ENCODE peak calls at places on chromosomes 1 and 21, in nine cellular contexts. A is tibial nerve, U is Peyer's patch, S is DND-41, Z is lower leg skin, I is transverse colon, V is AG04449, K is endodermal cell, M is heart right ventricle. L is an unnamed sample.

GRCh38 chr1:185646202-185646683 is 87.9 kb upstream of the HMCN1 start:
- DNase-seq in A (peak), U (peak), S (no peak), Z (no peak), I (peak), V (peak), K (peak), M (no peak), L (peak)

GRCh38 chr1:59707216-59707615 is 107.5 kb upstream of the HOOK1 start:
- DNase-seq in A (peak), U (no peak), S (no peak), Z (no peak), I (peak), V (peak), K (no peak), M (no peak), L (peak)

GRCh38 chr1:208044568-208045241 is 133.8 kb upstream of the CD34 start:
- DNase-seq in A (no peak), U (no peak), S (peak), Z (no peak), I (no peak), V (no peak), K (no peak), M (no peak), L (no peak)

GRCh38 chr1:168892945-168893344 is 163.9 kb upstream of the DPT start:
- DNase-seq in A (no peak), U (no peak), S (no peak), Z (no peak), I (no peak), V (no peak), K (no peak), M (no peak), L (no peak)

GRCh38 chr1:183096889-183097288 is 73.7 kb downstream of the LAMC1 start:
- DNase-seq in A (peak), U (peak), S (no peak), Z (no peak), I (peak), V (no peak), K (no peak), M (no peak), L (peak)

GRCh38 chr21:23963454-23963853 is 1643.8 kb downstream of the MRPL39 start:
- DNase-seq in A (no peak), U (no peak), S (no peak), Z (no peak), I (no peak), V (no peak), K (no peak), M (no peak), L (peak)

GRCh38 chr21:45747802-45748445 is 104.4 kb downstream of the PCBP3 start:
- DNase-seq in A (no peak), U (no peak), S (no peak), Z (peak), I (no peak), V (no peak), K (no peak), M (no peak), L (no peak)

GRCh38 chr1:59422921-59423575 is 126.2 kb downstream of the FGGY start:
- DNase-seq in A (peak), U (peak), S (no peak), Z (peak), I (peak), V (no peak), K (no peak), M (peak), L (no peak)

GRCh38 chr1:168338589-168339503 is 58.2 kb downstream of the TBX19 start:
- DNase-seq in A (no peak), U (no peak), S (no peak), Z (no peak), I (no peak), V (no peak), K (no peak), M (no peak), L (no peak)

GRCh38 chr1:2148691-2149090 is 45.9 kb downstream of the FAAP20 start:
- DNase-seq in A (no peak), U (peak), S (peak), Z (no peak), I (peak), V (no peak), K (no peak), M (no peak), L (no peak)

GRCh38 chr1:166975361-166976129 is at the start of gene ILDR2:
- DNase-seq in A (peak), U (peak), S (peak), Z (peak), I (peak), V (no peak), K (peak), M (peak), L (no peak)

GRCh38 chr1:89310505-89310904 is 37.8 kb upstream of the GBP5 start:
- DNase-seq in A (no peak), U (no peak), S (no peak), Z (no peak), I (no peak), V (peak), K (no peak), M (no peak), L (no peak)

GRCh38 chr1:171438441-171438840 is 46.9 kb upstream of the PRRC2C start:
- DNase-seq in A (peak), U (no peak), S (no peak), Z (peak), I (no peak), V (peak), K (no peak), M (peak), L (peak)

GRCh38 chr1:203628185-203628996 is 1.8 kb downstream of the ATP2B4 start:
- DNase-seq in A (peak), U (peak), S (peak), Z (peak), I (peak), V (no peak), K (peak), M (peak), L (no peak)

GRCh38 chr1:924619-925323 is 1.0 kb downstream of the SAMD11 start:
- DNase-seq in A (no peak), U (no peak), S (no peak), Z (no peak), I (peak), V (no peak), K (peak), M (peak), L (no peak)

GRCh38 chr1:42177551-42177981 is 13.0 kb upstream of the GUCA2A start:
- DNase-seq in A (no peak), U (no peak), S (no peak), Z (no peak), I (no peak), V (peak), K (peak), M (no peak), L (peak)

GRCh38 chr1:200934676-200935245 is 40.1 kb downstream of the INAVA start:
- DNase-seq in A (no peak), U (no peak), S (no peak), Z (peak), I (no peak), V (no peak), K (peak), M (no peak), L (no peak)

GRCh38 chr1:82446955-82447354 is 646.2 kb downstream of the ADGRL2 start:
- DNase-seq in A (no peak), U (no peak), S (no peak), Z (no peak), I (no peak), V (no peak), K (no peak), M (no peak), L (no peak)

GRCh38 chr1:103025858-103026409 is 82.4 kb downstream of the COL11A1 start:
- DNase-seq in A (no peak), U (no peak), S (no peak), Z (no peak), I (no peak), V (no peak), K (no peak), M (no peak), L (no peak)

GRCh38 chr1:33446590-33446989 is 15.7 kb upstream of the PHC2 start:
- DNase-seq in A (no peak), U (no peak), S (no peak), Z (no peak), I (no peak), V (no peak), K (no peak), M (no peak), L (no peak)

GRCh38 chr1:202076050-202076511 is 46.6 kb upstream of the GPR37L1 start:
- DNase-seq in A (no peak), U (peak), S (no peak), Z (no peak), I (peak), V (no peak), K (peak), M (peak), L (no peak)

GRCh38 chr1:47411441-47411840 is 4.6 kb upstream of the FOXE3 start:
- DNase-seq in A (no peak), U (no peak), S (no peak), Z (no peak), I (no peak), V (no peak), K (no peak), M (no peak), L (no peak)

DNA sequence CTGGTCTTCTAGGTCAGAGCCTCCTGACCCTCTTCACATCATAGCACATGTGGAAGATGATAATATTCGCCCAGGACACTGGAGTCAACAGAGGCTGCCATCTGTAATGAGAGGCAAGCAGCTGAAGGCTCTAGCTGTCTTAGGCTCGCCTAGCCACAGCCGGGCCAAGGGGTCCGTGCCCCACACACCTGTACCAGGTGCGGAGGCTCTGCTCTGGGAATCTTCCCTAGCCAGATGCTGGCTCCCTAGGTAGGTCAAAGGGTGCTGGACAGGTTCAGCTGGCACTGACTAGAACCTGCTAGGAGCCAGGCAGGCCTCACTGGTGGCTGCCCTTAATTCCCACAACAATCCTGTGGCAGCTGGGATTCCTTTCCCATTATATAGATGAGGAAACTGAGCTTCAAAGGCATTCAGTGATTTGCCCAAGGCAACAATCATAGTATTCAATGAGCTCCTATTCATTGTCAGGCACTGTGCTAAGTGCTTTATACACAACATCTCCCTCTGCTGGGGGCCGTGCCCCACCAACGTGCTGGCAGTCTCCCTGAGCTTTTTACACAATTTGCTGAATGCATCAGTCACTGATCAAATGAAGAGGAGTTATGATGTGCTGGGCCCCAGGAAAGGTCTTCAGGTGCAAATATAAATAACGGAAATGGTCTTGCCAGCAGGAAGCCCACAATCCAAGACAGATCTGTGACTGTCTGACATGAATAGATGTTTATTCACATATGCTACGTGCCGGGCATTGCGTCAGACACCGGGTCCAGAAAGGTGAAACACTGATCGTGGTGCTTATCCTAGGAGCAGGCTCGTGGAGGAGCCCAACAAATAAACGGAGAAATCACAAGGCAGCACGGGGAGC is 58.0 kb downstream of the DDX20 start:
- DNase-seq in A (no peak), U (no peak), S (peak), Z (peak), I (no peak), V (no peak), K (no peak), M (no peak), L (no peak)
- TF ChIP-seq CTCF in A (no peak), U (no peak), S (peak), Z (no peak), I (no peak), V (peak), K (peak), M (no peak), L (peak)

DNA sequence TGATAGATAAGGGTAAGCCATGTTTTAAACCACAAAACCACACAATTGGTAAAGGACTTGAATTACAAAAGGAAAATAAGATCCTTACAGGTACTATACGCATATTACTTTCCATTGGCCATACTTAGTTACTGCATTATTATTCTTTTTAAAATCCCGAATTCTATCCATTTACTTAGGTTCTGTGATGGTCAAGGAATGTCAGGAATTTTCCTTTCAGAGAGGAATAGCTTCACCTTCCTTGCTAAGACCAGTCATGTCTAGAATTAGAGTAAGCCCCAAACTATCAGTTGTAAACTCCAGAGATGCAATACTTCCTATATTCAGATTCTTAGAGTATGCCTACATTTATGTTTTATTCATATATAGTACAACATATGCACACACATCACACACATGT is 13.7 kb downstream of the EFCAB7 start:
- DNase-seq in A (no peak), U (no peak), S (no peak), Z (no peak), I (no peak), V (no peak), K (no peak), M (no peak), L (no peak)
- H3K4me3 ChIP-seq in A (no peak), U (no peak), S (no peak), Z (no peak), I (no peak), V (no peak), K (no peak), M (no peak), L (no peak)

GRCh38 chr1:53484705-53485477 is 25.7 kb downstream of the DMRTB1 start:
- DNase-seq in A (no peak), U (no peak), S (no peak), Z (no peak), I (no peak), V (no peak), K (no peak), M (no peak), L (no peak)
- TF ChIP-seq CTCF in A (no peak), U (no peak), S (no peak), Z (no peak), I (no peak), V (no peak), K (no peak), M (no peak), L (no peak)

DNA sequence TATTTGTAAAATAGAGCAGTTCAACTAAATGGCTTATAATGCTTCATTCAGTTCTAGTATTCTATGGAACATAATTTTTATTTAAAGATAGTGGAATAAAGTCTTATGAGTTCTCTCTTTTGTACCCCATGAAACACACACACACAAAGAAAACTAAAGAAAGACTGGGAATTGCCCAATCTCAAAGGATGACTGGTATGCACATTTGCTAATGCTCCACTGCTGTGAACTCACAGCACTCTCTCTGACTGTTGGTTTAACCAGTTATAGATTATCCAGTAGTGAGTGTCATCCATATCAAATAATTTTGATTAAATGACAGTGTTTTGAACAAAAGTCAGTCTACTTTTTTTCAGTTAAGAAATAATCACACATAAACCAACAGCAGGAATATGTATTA is 1082.4 kb upstream of the B3GALT2 start:
- DNase-seq in A (no peak), U (no peak), S (no peak), Z (no peak), I (no peak), V (peak), K (no peak), M (no peak), L (peak)
- H3K4me3 ChIP-seq in A (no peak), U (no peak), S (no peak), Z (no peak), I (no peak), V (no peak), K (no peak), M (no peak), L (no peak)

GRCh38 chr1:205940710-205941109 is 2.5 kb downstream of the SLC26A9 start:
- DNase-seq in A (no peak), U (no peak), S (no peak), Z (no peak), I (no peak), V (no peak), K (no peak), M (no peak), L (no peak)

GRCh38 chr1:205942631-205943159 is 561 bp downstream of the SLC26A9 start:
- DNase-seq in A (no peak), U (no peak), S (no peak), Z (no peak), I (no peak), V (no peak), K (no peak), M (no peak), L (no peak)

GRCh38 chr1:205936846-205937707 is 6.2 kb downstream of the SLC26A9 start:
- DNase-seq in A (no peak), U (no peak), S (no peak), Z (no peak), I (no peak), V (no peak), K (no peak), M (no peak), L (no peak)

GRCh38 chr1:205938682-205939081 is 4.6 kb downstream of the SLC26A9 start:
- DNase-seq in A (no peak), U (no peak), S (no peak), Z (no peak), I (no peak), V (no peak), K (no peak), M (no peak), L (no peak)

DNA sequence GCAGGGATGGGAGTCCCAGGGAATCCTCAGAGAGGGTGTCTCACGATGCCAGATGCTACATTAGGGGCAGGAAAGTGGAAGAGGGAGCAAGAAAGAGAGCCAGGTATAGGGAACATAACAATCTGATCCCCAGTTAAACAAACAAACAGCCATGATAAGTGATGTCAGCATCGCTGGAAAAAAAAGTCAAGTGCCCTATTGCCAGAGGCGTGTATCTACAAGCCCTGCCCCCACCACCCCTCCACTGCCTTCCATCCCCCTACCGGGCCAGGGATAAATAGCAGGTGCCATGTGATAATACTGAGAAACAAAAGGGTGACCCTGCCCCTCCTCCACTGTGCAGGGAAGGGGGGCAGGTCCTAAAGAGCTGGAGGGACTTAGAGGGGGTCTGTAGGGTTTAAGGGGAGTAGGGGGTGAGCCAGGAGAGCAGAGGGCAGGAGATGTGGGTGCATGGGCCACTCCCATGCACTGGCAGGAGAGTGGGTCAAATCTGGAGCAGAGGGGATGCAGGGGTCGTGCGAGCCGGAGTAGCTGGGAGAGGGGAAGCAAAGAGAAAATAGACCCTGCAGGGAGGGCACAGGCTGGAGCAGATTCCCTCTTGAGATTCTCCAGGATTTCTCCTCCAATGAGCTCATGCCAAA is 3.4 kb downstream of the SLC26A9 start:
- DNase-seq in A (no peak), U (no peak), S (peak), Z (no peak), I (no peak), V (no peak), K (peak), M (no peak), L (no peak)
- TF ChIP-seq CTCF in A (no peak), U (no peak), S (no peak), Z (no peak), I (no peak), V (no peak), K (peak), M (no peak), L (peak)

GRCh38 chr21:33541756-33542639 is at the start of gene GART:
- DNase-seq in A (peak), U (peak), S (peak), Z (peak), I (peak), V (no peak), K (peak), M (peak), L (no peak)

GRCh38 chr21:33542640-33543504 is at the start of gene SON:
- DNase-seq in A (peak), U (peak), S (peak), Z (peak), I (peak), V (peak), K (peak), M (peak), L (peak)

GRCh38 chr21:33539612-33540011 is 2.3 kb downstream of the GART start:
- DNase-seq in A (no peak), U (no peak), S (no peak), Z (no peak), I (no peak), V (no peak), K (no peak), M (no peak), L (no peak)

GRCh38 chr21:33541105-33541711 is 709 bp downstream of the GART start:
- DNase-seq in A (no peak), U (peak), S (peak), Z (no peak), I (no peak), V (no peak), K (peak), M (no peak), L (no peak)

GRCh38 chr21:33540711-33541104 is 1.2 kb downstream of the GART start:
- DNase-seq in A (no peak), U (no peak), S (no peak), Z (no peak), I (no peak), V (no peak), K (no peak), M (no peak), L (no peak)
- H3K4me3 ChIP-seq in A (no peak), U (no peak), S (peak), Z (no peak), I (no peak), V (no peak), K (peak), M (no peak), L (peak)